ENCODE peak calls at places on chromosome 16, in seven cellular contexts. X is OCI-LY7, R is lung, A is cardiac muscle cell, G is esophagus squamous epithelium, K is heart right ventricle, C is colonic mucosa. E is an unnamed sample.
A peak's percentile ranks its signal among the peaks of the same experiment; 100 is the strongest.

GRCh38 chr16:76176153-76176552 is 101.0 kb upstream of the CNTNAP4 start:
- DNase-seq in X (no peak), R (no peak), A (no peak), G (no peak), K (no peak), C (no peak), E (no peak)

GRCh38 chr16:76277099-76278030 is at the start of gene CNTNAP4:
- DNase-seq in X (no peak), R (no peak), A (peak; percentile 8), G (no peak), K (peak; percentile 20), C (no peak), E (no peak)

GRCh38 chr16:81696136-81696958 is 82.7 kb upstream of the PLCG2 start:
- DNase-seq in X (no peak), R (no peak), A (no peak), G (no peak), K (no peak), C (no peak), E (no peak)

GRCh38 chr16:27860091-27860490 is 203.4 kb downstream of the GSG1L start:
- DNase-seq in X (no peak), R (no peak), A (no peak), G (no peak), K (no peak), C (no peak), E (no peak)

GRCh38 chr16:72051818-72052217 is 2.5 kb upstream of the HP start:
- DNase-seq in X (no peak), R (no peak), A (peak; percentile 47), G (no peak), K (no peak), C (no peak), E (no peak)

GRCh38 chr16:49491736-49492089 is 118.1 kb downstream of the C16orf78 start:
- DNase-seq in X (no peak), R (no peak), A (no peak), G (no peak), K (peak; percentile 50), C (no peak), E (peak; percentile 53)

GRCh38 chr16:22878955-22879354 is 65.0 kb downstream of the HS3ST2 start:
- DNase-seq in X (no peak), R (no peak), A (no peak), G (no peak), K (no peak), C (no peak), E (no peak)

GRCh38 chr16:28090646-28091377 is 27.3 kb upstream of the GSG1L start:
- DNase-seq in X (no peak), R (no peak), A (no peak), G (no peak), K (no peak), C (no peak), E (no peak)

GRCh38 chr16:74721716-74722115 is 21.1 kb upstream of the MLKL start:
- DNase-seq in X (no peak), R (no peak), A (no peak), G (no peak), K (no peak), C (no peak), E (no peak)

GRCh38 chr16:58198022-58198683 is at the start of gene CSNK2A2:
- DNase-seq in X (peak; percentile 88), R (peak; percentile 72), A (peak; percentile 79), G (no peak), K (peak; percentile 77), C (peak; percentile 69), E (peak; percentile 73)

GRCh38 chr16:49003022-49003421 is 278.6 kb downstream of the CBLN1 start:
- DNase-seq in X (no peak), R (no peak), A (no peak), G (no peak), K (no peak), C (no peak), E (no peak)

GRCh38 chr16:68378436-68379415 is 67.9 kb downstream of the PRMT7 start:
- DNase-seq in X (no peak), R (no peak), A (no peak), G (no peak), K (no peak), C (no peak), E (peak; percentile 21)

GRCh38 chr16:17803625-17804410 is 333.1 kb upstream of the XYLT1 start:
- DNase-seq in X (no peak), R (no peak), A (no peak), G (no peak), K (no peak), C (no peak), E (no peak)

GRCh38 chr16:25501530-25502255 is 190.1 kb upstream of the HS3ST4 start:
- DNase-seq in X (no peak), R (no peak), A (no peak), G (no peak), K (no peak), C (no peak), E (no peak)

GRCh38 chr16:50584033-50584722 is 36.0 kb downstream of the NKD1 start:
- DNase-seq in X (no peak), R (no peak), A (no peak), G (no peak), K (no peak), C (no peak), E (no peak)

GRCh38 chr16:19003935-19004334 is 20.2 kb downstream of the TMC7 start:
- DNase-seq in X (no peak), R (no peak), A (no peak), G (no peak), K (no peak), C (no peak), E (no peak)

GRCh38 chr16:4244254-4244812 is 2.5 kb upstream of the SRL start:
- DNase-seq in X (no peak), R (no peak), A (peak; percentile 39), G (no peak), K (no peak), C (no peak), E (no peak)

GRCh38 chr16:54176376-54176901 is 110.1 kb downstream of the IRX3 start:
- DNase-seq in X (no peak), R (no peak), A (peak; percentile 8), G (no peak), K (no peak), C (no peak), E (peak; percentile 73)

GRCh38 chr16:70706948-70707465 is 21.2 kb upstream of the MTSS2 start:
- DNase-seq in X (no peak), R (no peak), A (peak; percentile 56), G (no peak), K (no peak), C (no peak), E (no peak)

GRCh38 chr16:14658063-14658462 is 25.3 kb downstream of the BFAR start:
- DNase-seq in X (peak; percentile 63), R (no peak), A (no peak), G (no peak), K (no peak), C (peak; percentile 50), E (no peak)

GRCh38 chr16:21698169-21699032 is 34.6 kb downstream of the OTOA start:
- DNase-seq in X (no peak), R (no peak), A (no peak), G (no peak), K (no peak), C (no peak), E (no peak)

GRCh38 chr16:50900391-50900942 is 158.6 kb downstream of the CYLD start:
- DNase-seq in X (no peak), R (no peak), A (no peak), G (no peak), K (no peak), C (no peak), E (no peak)

GRCh38 chr16:85104821-85105391 is 7.4 kb downstream of the CIBAR2 start:
- DNase-seq in X (peak; percentile 79), R (no peak), A (no peak), G (no peak), K (no peak), C (no peak), E (peak; percentile 45)

GRCh38 chr16:51637744-51638100 is 486.7 kb upstream of the SALL1 start:
- DNase-seq in X (no peak), R (no peak), A (peak; percentile 34), G (no peak), K (no peak), C (no peak), E (no peak)

GRCh38 chr16:49921791-49922456 is 66.0 kb upstream of the ZNF423 start:
- DNase-seq in X (peak; percentile 58), R (peak; percentile 35), A (peak; percentile 69), G (no peak), K (peak; percentile 43), C (peak; percentile 82), E (peak; percentile 77)

GRCh38 chr16:68372806-68373205 is 62.0 kb downstream of the PRMT7 start:
- DNase-seq in X (no peak), R (no peak), A (no peak), G (no peak), K (no peak), C (no peak), E (no peak)

DNA sequence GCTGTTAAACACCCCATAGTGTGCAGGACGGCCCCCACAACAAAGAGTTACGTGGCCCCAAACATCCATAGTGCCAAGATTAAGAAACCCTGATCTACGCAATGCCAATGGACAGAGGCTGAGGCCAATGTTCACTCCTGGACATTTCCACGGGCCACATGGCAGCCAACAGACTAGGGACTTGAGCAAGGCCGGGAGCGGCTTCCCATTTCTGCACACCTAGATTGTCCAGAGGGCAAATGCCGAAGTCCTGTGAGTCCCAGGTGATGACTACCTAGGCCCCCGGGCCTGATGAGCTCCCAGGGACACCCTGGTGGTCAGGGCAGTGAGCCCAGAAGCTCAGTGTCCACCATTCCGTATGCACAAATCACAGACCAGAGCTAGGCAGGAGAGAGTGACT is 95.5 kb downstream of the AMFR start:
- DNase-seq in X (no peak), R (no peak), A (no peak), G (no peak), K (no peak), C (no peak), E (no peak)
- H3K4me3 ChIP-seq in X (no peak overlapping the region), R (no peak overlapping the region), A (no peak overlapping the region), G (no peak overlapping the region), K (no peak overlapping the region), C (no peak overlapping the region), E (no peak overlapping the region)

GRCh38 chr16:66324785-66325184 is 41.7 kb upstream of the CDH5 start:
- DNase-seq in X (peak; percentile 21), R (no peak), A (peak; percentile 32), G (no peak), K (no peak), C (no peak), E (no peak)
- TF ChIP-seq CTCF in X (peak; percentile 60), R (no peak), A (peak; percentile 29), G (no peak), K (no peak), C (no peak), E (no peak)

DNA sequence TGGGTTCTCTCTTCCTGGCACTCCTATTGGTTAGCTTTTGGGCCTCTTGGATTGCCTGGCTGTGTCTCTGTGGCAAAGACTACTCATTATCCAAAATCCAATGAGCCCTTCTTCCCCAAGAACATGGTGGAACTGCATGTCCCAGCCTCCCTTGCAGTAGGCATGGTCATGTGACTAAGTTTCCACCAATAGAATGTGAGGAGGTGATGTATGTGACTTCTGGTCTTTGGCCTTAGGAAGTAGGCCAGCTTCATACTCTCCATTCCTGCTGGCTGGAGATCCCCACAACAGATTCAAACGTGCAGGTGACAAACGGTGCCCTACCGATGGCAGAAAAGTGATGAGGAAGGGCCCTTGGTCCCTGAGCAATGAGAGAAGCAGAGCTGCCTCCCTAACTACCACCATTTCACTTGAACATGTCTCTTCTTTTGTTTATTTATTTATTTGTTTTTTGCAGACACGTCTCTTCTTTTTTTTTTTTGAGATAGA is 17.3 kb upstream of the SPN start:
- DNase-seq in X (peak; percentile 78), R (no peak), A (peak; percentile 23), G (no peak), K (no peak), C (no peak), E (no peak)
- H3K27ac ChIP-seq in X (no peak overlapping the region), R (no peak overlapping the region), A (no peak overlapping the region), G (no peak overlapping the region), K (no peak overlapping the region), C (no peak overlapping the region), E (no peak overlapping the region)

GRCh38 chr16:603221-603620 is 13.4 kb downstream of the RAB40C start:
- DNase-seq in X (no peak), R (no peak), A (no peak), G (no peak), K (no peak), C (no peak), E (no peak)
- H3K4me3 ChIP-seq in X (no peak overlapping the region), R (no peak overlapping the region), A (no peak overlapping the region), G (no peak overlapping the region), K (no peak overlapping the region), C (no peak overlapping the region), E (no peak overlapping the region)

E was measured in pancreas.